ENCODE peak calls at places on chromosome X, in ten cellular contexts. Q, D, H, Z, Y, C, N, S, A and X are unnamed samples.

GRCh38 chrX:15838017-15838416 is 16.6 kb downstream of the AP1S2 start:
- DNase-seq in Q (no peak), A (no peak), S (no peak), H (peak), C (no peak), Y (no peak), Z (no peak), N (no peak), D (no peak), X (no peak)

GRCh38 chrX:85611926-85612325 is 232.5 kb upstream of the POF1B start:
- DNase-seq in H (no peak), C (no peak), D (no peak), Z (no peak), Y (no peak), A (no peak), S (no peak), Q (peak), N (no peak), X (no peak)

GRCh38 chrX:39830414-39830813 is 267.3 kb downstream of the BCOR start:
- DNase-seq in Z (no peak), Q (no peak), N (no peak), D (no peak), C (no peak), S (no peak), Y (no peak), H (no peak), A (no peak), X (no peak)

GRCh38 chrX:109874548-109874947 is 128.4 kb upstream of the TMEM164 start:
- DNase-seq in S (no peak), Y (no peak), C (no peak), Q (no peak), D (no peak), N (no peak), H (no peak), A (no peak), Z (no peak), X (no peak)

GRCh38 chrX:20189171-20189570 is 47.5 kb upstream of the EIF1AX start:
- DNase-seq in S (no peak), Z (no peak), A (no peak), H (no peak), Q (no peak), D (no peak), N (no peak), Y (no peak), C (no peak), X (no peak)

GRCh38 chrX:54166915-54167314 is 16.1 kb downstream of the FAM120C start:
- DNase-seq in A (no peak), S (no peak), H (no peak), N (no peak), Y (no peak), C (no peak), D (no peak), Z (no peak), Q (peak), X (no peak)

GRCh38 chrX:11386001-11386523 is 92.8 kb downstream of the AMELX start:
- DNase-seq in C (no peak), Y (no peak), Q (peak), Z (peak), A (no peak), S (no peak), D (no peak), N (no peak), H (no peak), X (no peak)

GRCh38 chrX:11786862-11787261 is 28.8 kb downstream of the MSL3 start:
- DNase-seq in D (no peak), N (no peak), H (no peak), Y (no peak), S (no peak), A (no peak), C (no peak), Z (no peak), Q (peak), X (no peak)

GRCh38 chrX:86148594-86148993 is 343 bp downstream of the DACH2 start:
- DNase-seq in N (no peak), Q (no peak), D (no peak), Y (no peak), S (no peak), H (peak), C (no peak), A (no peak), Z (no peak), X (no peak)

GRCh38 chrX:15236146-15236545 is 33.7 kb downstream of the ASB9 start:
- DNase-seq in S (no peak), Z (no peak), D (no peak), Q (no peak), A (no peak), N (no peak), H (no peak), Y (no peak), C (no peak), X (no peak)

GRCh38 chrX:147912093-147912801 is 528 bp downstream of the FMR1 start:
- DNase-seq in H (no peak), D (peak), N (peak), A (peak), S (peak), C (no peak), Z (peak), Q (peak), Y (peak), X (no peak)

GRCh38 chrX:106171293-106171692 is 3.2 kb downstream of the PWWP3B start:
- DNase-seq in C (no peak), H (no peak), S (no peak), A (no peak), N (no peak), D (no peak), Z (no peak), Q (no peak), Y (no peak), X (no peak)

GRCh38 chrX:39814391-39814790 is 283.4 kb downstream of the BCOR start:
- DNase-seq in Z (no peak), H (no peak), C (peak), S (peak), Q (peak), N (no peak), Y (no peak), D (no peak), A (no peak), X (no peak)

DNA sequence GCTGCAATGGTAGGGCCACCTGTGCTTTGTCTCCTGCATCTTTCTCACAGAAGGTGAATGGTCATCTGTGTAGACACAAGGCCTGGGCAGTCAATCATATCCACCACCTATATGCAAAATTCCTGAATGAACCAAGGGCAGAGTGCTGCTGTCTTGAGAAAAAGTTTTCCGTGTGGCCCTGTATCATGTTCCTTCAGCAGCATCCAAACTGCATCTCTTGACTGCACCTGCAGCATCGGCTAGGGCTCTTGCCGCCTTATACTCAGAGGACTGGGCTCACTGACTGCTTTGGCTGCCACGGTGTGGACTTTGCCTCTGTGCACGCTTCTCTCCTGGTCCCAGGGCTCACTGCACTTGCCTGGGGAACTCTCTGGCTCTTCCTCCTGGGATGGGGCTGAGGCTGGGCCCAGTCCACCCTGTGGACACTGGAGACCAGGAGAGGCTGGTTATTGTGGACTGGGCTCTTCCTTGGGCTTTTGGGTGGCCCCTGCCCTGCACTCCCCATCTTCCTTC is 39.5 kb upstream of the STS start:
- DNase-seq in H (no peak), C (no peak), S (no peak), N (no peak), Y (no peak), Z (no peak), A (no peak), Q (no peak), D (no peak), X (no peak)
- H3K27ac ChIP-seq in H (no peak), C (no peak), S (no peak), N (no peak), Y (no peak), Z (no peak), A (no peak), Q (no peak), D (no peak), X (no peak)

GRCh38 chrX:56281789-56282188 is 49.6 kb downstream of the KLF8 start:
- DNase-seq in Z (no peak), A (no peak), Q (peak), C (no peak), H (no peak), S (no peak), Y (no peak), N (no peak), D (no peak), X (no peak)
- TF ChIP-seq CTCF in Z (no peak), A (no peak), Q (peak), C (peak), H (peak), S (no peak), Y (no peak), N (no peak), D (no peak), X (no peak)

DNA sequence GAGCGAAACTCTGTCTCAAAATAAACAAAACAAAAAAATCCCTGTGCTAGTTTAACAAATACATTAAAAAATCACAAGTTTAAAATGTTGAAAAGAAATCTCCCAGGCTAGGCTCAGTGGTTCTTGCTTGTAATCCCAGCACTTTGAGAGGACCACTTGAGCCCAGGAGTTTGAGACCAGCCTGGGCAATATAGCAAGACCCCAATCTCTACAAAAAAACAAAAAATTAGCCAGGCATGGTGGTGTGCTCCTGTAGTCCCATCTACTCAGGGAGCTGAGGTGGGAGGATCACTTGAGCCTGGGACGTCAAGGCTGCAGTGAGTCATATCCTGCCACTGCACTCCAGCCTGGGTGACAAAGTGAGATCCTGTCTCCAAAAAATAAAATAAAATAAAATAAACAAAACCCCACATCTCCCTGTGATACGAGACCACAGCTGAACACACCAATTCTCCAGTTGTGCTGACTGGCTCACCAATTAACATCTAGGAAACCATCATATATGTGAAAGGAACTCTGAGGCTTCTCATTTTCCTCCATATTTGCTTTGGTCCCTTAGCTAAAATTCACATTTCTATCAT is 7.3 kb downstream of the RPS4X start:
- DNase-seq in Z (no peak), D (no peak), A (no peak), N (no peak), Y (no peak), C (no peak), Q (peak), S (no peak), H (no peak), X (no peak)
- H3K27ac ChIP-seq in Z (peak), D (no peak), A (no peak), N (no peak), Y (peak), C (no peak), Q (no peak), S (no peak), H (no peak), X (peak)

GRCh38 chrX:46589977-46590723 is 16.6 kb downstream of the CHST7 start:
- DNase-seq in Q (peak), D (no peak), N (no peak), A (no peak), Y (no peak), C (no peak), S (no peak), Z (no peak), H (no peak), X (no peak)
- TF ChIP-seq CTCF in Q (no peak), D (no peak), N (no peak), A (no peak), Y (no peak), C (no peak), S (no peak), Z (no peak), H (no peak), X (no peak)

GRCh38 chrX:136961594-136962135 is 72.1 kb downstream of the GPR101 start:
- DNase-seq in C (no peak), D (no peak), Q (peak), A (no peak), S (no peak), H (no peak), Z (no peak), N (no peak), Y (no peak), X (no peak)
- H3K27ac ChIP-seq in C (no peak), D (no peak), Q (no peak), A (no peak), S (no peak), H (no peak), Z (no peak), N (no peak), Y (no peak), X (no peak)

GRCh38 chrX:37863728-37864127 is 16.4 kb upstream of the DYNLT3 start:
- DNase-seq in Z (no peak), D (no peak), Q (no peak), S (no peak), C (no peak), Y (no peak), H (no peak), N (no peak), A (no peak), X (no peak)
- TF ChIP-seq CTCF in Z (no peak), D (no peak), Q (no peak), S (no peak), C (no peak), Y (no peak), H (no peak), N (no peak), A (no peak), X (no peak)

DNA sequence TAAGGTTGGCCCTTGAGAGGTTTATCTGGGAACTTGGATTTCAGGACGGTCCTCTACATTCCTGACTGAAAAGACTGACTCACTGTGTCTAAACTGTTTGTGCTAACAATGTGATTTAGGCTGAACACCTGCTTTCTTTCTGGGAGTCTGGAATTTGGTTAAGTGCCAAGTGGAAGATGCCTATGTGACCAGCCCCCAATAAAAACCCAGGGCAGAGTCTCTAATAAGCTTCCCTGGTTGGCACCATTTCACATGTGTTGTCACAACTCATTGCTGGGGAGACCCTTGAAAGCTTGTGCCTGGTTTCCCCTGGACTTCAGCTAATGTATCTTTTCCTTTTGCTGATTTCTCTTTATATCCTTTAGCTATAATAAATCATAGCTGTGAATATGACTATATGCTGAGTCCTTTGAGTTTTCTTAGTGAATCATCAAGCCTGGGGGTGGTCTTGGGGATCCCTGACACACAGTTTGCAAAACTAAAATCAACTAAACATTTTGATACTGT is 55.1 kb downstream of the GPR82 start:
- DNase-seq in Z (no peak), C (no peak), Y (no peak), N (no peak), D (no peak), S (no peak), A (no peak), Q (peak), H (no peak), X (no peak)
- H3K27ac ChIP-seq in Z (no peak), C (no peak), Y (no peak), N (no peak), D (no peak), S (no peak), A (no peak), Q (peak), H (no peak), X (no peak)

DNA sequence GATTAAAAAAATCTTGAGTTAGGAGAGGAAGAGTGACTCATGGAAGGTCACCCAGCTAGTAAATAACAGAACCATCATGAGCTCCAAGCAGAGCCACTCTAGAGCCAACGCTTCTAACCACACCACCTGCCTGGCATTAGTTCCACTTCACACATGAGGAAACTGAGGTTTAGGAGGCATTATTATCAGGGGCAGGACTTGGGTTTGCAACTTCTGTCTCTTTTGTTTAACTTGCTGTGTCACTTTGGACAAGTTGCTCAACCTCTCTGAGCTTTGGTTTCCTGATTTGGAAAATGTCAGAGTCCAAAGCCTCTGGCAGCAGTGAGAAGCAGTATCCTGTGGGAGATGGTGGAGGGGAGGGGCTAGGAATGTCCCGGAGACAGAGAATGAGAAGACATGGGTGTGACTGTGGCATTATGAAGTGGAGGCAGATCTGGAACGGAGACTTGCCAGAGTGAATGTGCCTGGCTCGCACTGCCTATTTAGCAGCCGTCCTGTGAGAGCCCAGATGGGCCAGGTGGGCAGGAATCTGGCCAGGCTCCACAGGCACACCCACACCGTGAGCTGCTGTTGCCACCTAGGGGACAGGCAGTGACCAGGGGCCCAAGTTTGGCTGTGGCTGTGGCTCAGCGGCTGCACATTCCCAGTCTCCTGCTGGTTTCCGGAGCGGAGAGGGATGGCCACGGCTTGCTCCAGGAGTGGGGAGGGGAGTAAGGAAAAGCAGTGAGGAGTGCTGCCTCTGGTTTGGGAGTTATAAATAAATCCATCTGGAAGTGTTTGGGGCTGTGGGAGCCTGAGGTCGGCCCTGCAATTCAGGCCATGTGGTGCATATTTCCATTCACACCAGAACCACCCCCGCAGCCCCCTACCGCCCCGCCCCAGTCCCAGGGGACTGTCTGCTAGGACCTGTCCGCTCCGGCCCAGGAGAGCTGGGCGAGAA is 93.4 kb downstream of the NHSL2 start:
- DNase-seq in Y (no peak), H (peak), C (no peak), S (peak), A (peak), Q (peak), Z (no peak), D (no peak), N (peak), X (no peak)
- TF ChIP-seq CTCF in Y (no peak), H (peak), C (no peak), S (no peak), A (peak), Q (peak), Z (no peak), D (no peak), N (no peak), X (peak)

GRCh38 chrX:24874604-24875247 is 141.0 kb downstream of the ARX start:
- DNase-seq in C (no peak), Q (no peak), S (no peak), H (peak), A (no peak), D (no peak), N (no peak), Z (no peak), Y (no peak), X (no peak)

DNA sequence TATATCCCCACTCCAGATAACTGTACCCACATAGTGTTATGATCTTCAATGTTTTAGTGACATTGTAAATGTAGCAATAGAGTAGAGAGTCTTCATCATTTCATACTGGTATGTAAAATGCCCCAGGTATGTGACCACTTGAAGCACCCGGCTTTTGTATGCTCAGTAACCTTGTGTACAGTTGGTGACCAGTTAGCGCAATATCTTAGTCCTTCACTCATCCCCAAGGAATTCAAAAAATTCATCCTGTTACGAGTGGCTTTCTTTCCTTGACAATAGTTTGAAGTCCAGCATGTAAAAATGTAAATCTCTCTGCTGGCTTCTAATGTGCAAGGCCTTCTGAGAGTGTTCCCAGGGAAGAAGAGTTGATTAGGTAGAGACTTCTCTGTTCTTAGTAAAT is 145.6 kb downstream of the ARX start:
- DNase-seq in H (no peak), N (no peak), Q (peak), D (no peak), C (no peak), Z (no peak), A (no peak), Y (no peak), S (no peak), X (no peak)
- H3K27ac ChIP-seq in H (no peak), N (no peak), Q (no peak), D (no peak), C (no peak), Z (no peak), A (no peak), Y (no peak), S (no peak), X (no peak)